ENCODE peak calls at places on chromosome 13, in six cellular contexts. One of them, this sample, is unnamed.

GRCh38 chr13:72151241-72151640 is 284.2 kb upstream of the DACH1 start:
- DNase-seq in cardiac muscle cell: no peak
- DNase-seq in lower lobe of right lung: no peak
- DNase-seq in OCI-LY7: no peak
- DNase-seq in uterus: no peak
- DNase-seq in heart left ventricle: no peak
- DNase-seq in this sample: no peak

GRCh38 chr13:78323848-78324247 is 279.5 kb downstream of the POU4F1 start:
- DNase-seq in uterus: no peak
- DNase-seq in cardiac muscle cell: no peak
- DNase-seq in lower lobe of right lung: no peak
- DNase-seq in heart left ventricle: no peak
- DNase-seq in OCI-LY7: no peak
- DNase-seq in this sample: no peak

GRCh38 chr13:100836696-100837095 is 162.1 kb upstream of the TMTC4 start:
- DNase-seq in uterus: no peak
- DNase-seq in lower lobe of right lung: no peak
- DNase-seq in heart left ventricle: no peak
- DNase-seq in OCI-LY7: no peak
- DNase-seq in cardiac muscle cell: no peak
- DNase-seq in this sample: no peak

GRCh38 chr13:51731759-51732158 is 72.2 kb downstream of the DHRS12 start:
- DNase-seq in heart left ventricle: no peak
- DNase-seq in lower lobe of right lung: no peak
- DNase-seq in uterus: no peak
- DNase-seq in OCI-LY7: no peak
- DNase-seq in cardiac muscle cell: no peak
- DNase-seq in this sample: no peak

GRCh38 chr13:23558675-23559536 is 11.3 kb upstream of the TNFRSF19 start:
- DNase-seq in uterus: peak
- DNase-seq in OCI-LY7: no peak
- DNase-seq in cardiac muscle cell: peak
- DNase-seq in lower lobe of right lung: peak
- DNase-seq in heart left ventricle: peak
- DNase-seq in this sample: no peak

GRCh38 chr13:39501711-39502324 is 101.2 kb downstream of the LHFPL6 start:
- DNase-seq in uterus: no peak
- DNase-seq in cardiac muscle cell: peak
- DNase-seq in heart left ventricle: peak
- DNase-seq in OCI-LY7: no peak
- DNase-seq in lower lobe of right lung: no peak
- DNase-seq in this sample: no peak

GRCh38 chr13:112725346-112726017 is 35.6 kb downstream of the ATP11A start:
- DNase-seq in OCI-LY7: no peak
- DNase-seq in heart left ventricle: peak
- DNase-seq in lower lobe of right lung: peak
- DNase-seq in uterus: no peak
- DNase-seq in cardiac muscle cell: no peak
- DNase-seq in this sample: no peak

GRCh38 chr13:113749956-113750355 is 9.1 kb upstream of the TMEM255B start:
- DNase-seq in lower lobe of right lung: peak
- DNase-seq in OCI-LY7: no peak
- DNase-seq in cardiac muscle cell: no peak
- DNase-seq in uterus: no peak
- DNase-seq in heart left ventricle: no peak
- DNase-seq in this sample: no peak

GRCh38 chr13:79647518-79647917 is 166.6 kb downstream of the NDFIP2 start:
- DNase-seq in cardiac muscle cell: no peak
- DNase-seq in uterus: no peak
- DNase-seq in OCI-LY7: no peak
- DNase-seq in heart left ventricle: no peak
- DNase-seq in lower lobe of right lung: no peak
- DNase-seq in this sample: no peak

GRCh38 chr13:74103970-74104555 is 30.1 kb downstream of the KLF12 start:
- DNase-seq in cardiac muscle cell: no peak
- DNase-seq in lower lobe of right lung: no peak
- DNase-seq in OCI-LY7: no peak
- DNase-seq in uterus: no peak
- DNase-seq in heart left ventricle: no peak
- DNase-seq in this sample: no peak

GRCh38 chr13:90896022-90896421 is 451.5 kb upstream of the MIR17HG start:
- DNase-seq in heart left ventricle: no peak
- DNase-seq in lower lobe of right lung: no peak
- DNase-seq in uterus: no peak
- DNase-seq in OCI-LY7: no peak
- DNase-seq in cardiac muscle cell: no peak
- DNase-seq in this sample: no peak
- H3K27ac ChIP-seq in heart left ventricle: no peak
- H3K27ac ChIP-seq in lower lobe of right lung: no peak
- H3K27ac ChIP-seq in uterus: no peak
- H3K27ac ChIP-seq in OCI-LY7: no peak
- H3K27ac ChIP-seq in cardiac muscle cell: no peak
- H3K27ac ChIP-seq in this sample: no peak

GRCh38 chr13:33932765-33933406 is 114.9 kb downstream of the RFC3 start:
- DNase-seq in cardiac muscle cell: no peak
- DNase-seq in uterus: no peak
- DNase-seq in OCI-LY7: no peak
- DNase-seq in lower lobe of right lung: no peak
- DNase-seq in heart left ventricle: no peak
- DNase-seq in this sample: no peak

GRCh38 chr13:33933810-33934209 is 115.9 kb downstream of the RFC3 start:
- DNase-seq in lower lobe of right lung: no peak
- DNase-seq in heart left ventricle: no peak
- DNase-seq in cardiac muscle cell: no peak
- DNase-seq in OCI-LY7: no peak
- DNase-seq in uterus: no peak
- DNase-seq in this sample: no peak

GRCh38 chr13:33934936-33935510 is 117.1 kb downstream of the RFC3 start:
- DNase-seq in heart left ventricle: no peak
- DNase-seq in OCI-LY7: no peak
- DNase-seq in lower lobe of right lung: no peak
- DNase-seq in cardiac muscle cell: no peak
- DNase-seq in uterus: no peak
- DNase-seq in this sample: no peak

GRCh38 chr13:33934343-33934742 is 116.4 kb downstream of the RFC3 start:
- DNase-seq in cardiac muscle cell: no peak
- DNase-seq in uterus: no peak
- DNase-seq in OCI-LY7: no peak
- DNase-seq in lower lobe of right lung: no peak
- DNase-seq in heart left ventricle: no peak
- DNase-seq in this sample: no peak

GRCh38 chr13:33931397-33931987 is 113.5 kb downstream of the RFC3 start:
- DNase-seq in lower lobe of right lung: no peak
- DNase-seq in OCI-LY7: peak
- DNase-seq in cardiac muscle cell: peak
- DNase-seq in uterus: no peak
- DNase-seq in heart left ventricle: no peak
- DNase-seq in this sample: no peak
- TF ChIP-seq CTCF in lower lobe of right lung: peak
- TF ChIP-seq CTCF in OCI-LY7: peak
- TF ChIP-seq CTCF in cardiac muscle cell: peak
- TF ChIP-seq CTCF in uterus: peak
- TF ChIP-seq CTCF in heart left ventricle: peak
- TF ChIP-seq CTCF in this sample: no peak

DNA sequence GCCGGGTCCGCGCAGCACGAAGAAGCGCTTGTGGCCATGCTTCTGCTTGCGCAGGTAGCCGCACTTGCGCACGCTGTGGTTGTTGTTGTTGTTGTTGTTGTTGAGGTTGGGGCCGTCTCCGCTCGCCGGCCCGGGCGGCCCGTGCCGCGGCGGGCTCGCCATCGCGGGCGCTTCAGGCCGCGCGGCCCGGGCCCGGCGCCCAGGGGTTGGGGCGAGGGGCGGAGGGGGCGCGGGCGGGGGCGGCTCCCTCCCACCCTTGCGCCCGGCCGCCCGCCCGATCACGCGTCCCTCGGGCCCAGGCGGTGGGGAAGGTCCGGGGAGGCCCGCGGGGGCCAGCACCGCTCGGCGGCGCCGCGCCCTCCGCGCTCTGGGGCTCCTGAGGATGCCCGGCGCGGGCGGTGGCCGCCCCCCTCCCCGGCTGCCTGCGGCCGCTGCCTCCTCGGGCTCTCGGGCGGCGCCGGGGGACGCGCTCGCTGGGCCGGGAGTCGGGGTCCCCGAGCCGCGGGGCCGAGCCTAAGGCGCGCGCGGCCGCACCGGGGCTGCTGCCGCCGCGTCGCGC is 412 bp downstream of the IRS2 start:
- DNase-seq in lower lobe of right lung: peak
- DNase-seq in heart left ventricle: no peak
- DNase-seq in OCI-LY7: no peak
- DNase-seq in cardiac muscle cell: no peak
- DNase-seq in uterus: no peak
- DNase-seq in this sample: no peak
- H3K4me3 ChIP-seq in lower lobe of right lung: peak
- H3K4me3 ChIP-seq in heart left ventricle: peak
- H3K4me3 ChIP-seq in OCI-LY7: peak
- H3K4me3 ChIP-seq in cardiac muscle cell: peak
- H3K4me3 ChIP-seq in uterus: peak
- H3K4me3 ChIP-seq in this sample: peak

DNA sequence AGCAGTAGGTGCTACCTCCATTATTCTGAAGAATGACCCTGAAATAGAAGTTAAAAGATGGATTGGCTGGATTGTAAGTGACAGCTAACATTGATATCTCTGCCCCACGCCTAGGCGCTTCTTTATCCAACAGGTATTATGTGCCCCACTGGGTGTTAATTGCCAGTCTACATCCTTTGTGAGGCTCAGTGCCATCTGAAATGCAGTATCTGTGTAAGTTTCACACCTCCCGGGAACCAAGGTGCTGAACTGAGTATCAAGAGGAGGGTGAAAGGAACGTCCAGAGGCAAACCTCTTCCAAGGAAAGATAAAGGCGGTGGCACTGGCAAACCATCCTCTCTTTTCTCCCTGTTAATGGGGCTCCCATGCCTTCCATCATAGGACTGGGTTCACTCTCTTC is 181.1 kb upstream of the UBL3 start:
- DNase-seq in OCI-LY7: no peak
- DNase-seq in lower lobe of right lung: no peak
- DNase-seq in heart left ventricle: no peak
- DNase-seq in cardiac muscle cell: no peak
- DNase-seq in uterus: no peak
- DNase-seq in this sample: no peak
- H3K27ac ChIP-seq in OCI-LY7: no peak
- H3K27ac ChIP-seq in lower lobe of right lung: no peak
- H3K27ac ChIP-seq in heart left ventricle: no peak
- H3K27ac ChIP-seq in cardiac muscle cell: no peak
- H3K27ac ChIP-seq in uterus: no peak
- H3K27ac ChIP-seq in this sample: no peak

GRCh38 chr13:62014299-62014698 is 598.6 kb upstream of the PCDH20 start:
- DNase-seq in OCI-LY7: peak
- DNase-seq in cardiac muscle cell: peak
- DNase-seq in lower lobe of right lung: no peak
- DNase-seq in uterus: no peak
- DNase-seq in heart left ventricle: no peak
- DNase-seq in this sample: no peak
- TF ChIP-seq CTCF in OCI-LY7: peak
- TF ChIP-seq CTCF in cardiac muscle cell: no peak
- TF ChIP-seq CTCF in lower lobe of right lung: no peak
- TF ChIP-seq CTCF in uterus: no peak
- TF ChIP-seq CTCF in heart left ventricle: no peak
- TF ChIP-seq CTCF in this sample: no peak

GRCh38 chr13:97124237-97124636 is 97.9 kb upstream of the MBNL2 start:
- DNase-seq in heart left ventricle: no peak
- DNase-seq in uterus: no peak
- DNase-seq in OCI-LY7: no peak
- DNase-seq in cardiac muscle cell: no peak
- DNase-seq in lower lobe of right lung: no peak
- DNase-seq in this sample: no peak

GRCh38 chr13:97125051-97125809 is 96.9 kb upstream of the MBNL2 start:
- DNase-seq in uterus: peak
- DNase-seq in heart left ventricle: no peak
- DNase-seq in cardiac muscle cell: peak
- DNase-seq in OCI-LY7: no peak
- DNase-seq in lower lobe of right lung: no peak
- DNase-seq in this sample: no peak

GRCh38 chr13:97122381-97122996 is 99.6 kb upstream of the MBNL2 start:
- DNase-seq in heart left ventricle: no peak
- DNase-seq in lower lobe of right lung: no peak
- DNase-seq in uterus: no peak
- DNase-seq in cardiac muscle cell: no peak
- DNase-seq in OCI-LY7: no peak
- DNase-seq in this sample: no peak

GRCh38 chr13:97127842-97128241 is 94.3 kb upstream of the MBNL2 start:
- DNase-seq in heart left ventricle: no peak
- DNase-seq in cardiac muscle cell: no peak
- DNase-seq in OCI-LY7: no peak
- DNase-seq in lower lobe of right lung: no peak
- DNase-seq in uterus: no peak
- DNase-seq in this sample: no peak

DNA sequence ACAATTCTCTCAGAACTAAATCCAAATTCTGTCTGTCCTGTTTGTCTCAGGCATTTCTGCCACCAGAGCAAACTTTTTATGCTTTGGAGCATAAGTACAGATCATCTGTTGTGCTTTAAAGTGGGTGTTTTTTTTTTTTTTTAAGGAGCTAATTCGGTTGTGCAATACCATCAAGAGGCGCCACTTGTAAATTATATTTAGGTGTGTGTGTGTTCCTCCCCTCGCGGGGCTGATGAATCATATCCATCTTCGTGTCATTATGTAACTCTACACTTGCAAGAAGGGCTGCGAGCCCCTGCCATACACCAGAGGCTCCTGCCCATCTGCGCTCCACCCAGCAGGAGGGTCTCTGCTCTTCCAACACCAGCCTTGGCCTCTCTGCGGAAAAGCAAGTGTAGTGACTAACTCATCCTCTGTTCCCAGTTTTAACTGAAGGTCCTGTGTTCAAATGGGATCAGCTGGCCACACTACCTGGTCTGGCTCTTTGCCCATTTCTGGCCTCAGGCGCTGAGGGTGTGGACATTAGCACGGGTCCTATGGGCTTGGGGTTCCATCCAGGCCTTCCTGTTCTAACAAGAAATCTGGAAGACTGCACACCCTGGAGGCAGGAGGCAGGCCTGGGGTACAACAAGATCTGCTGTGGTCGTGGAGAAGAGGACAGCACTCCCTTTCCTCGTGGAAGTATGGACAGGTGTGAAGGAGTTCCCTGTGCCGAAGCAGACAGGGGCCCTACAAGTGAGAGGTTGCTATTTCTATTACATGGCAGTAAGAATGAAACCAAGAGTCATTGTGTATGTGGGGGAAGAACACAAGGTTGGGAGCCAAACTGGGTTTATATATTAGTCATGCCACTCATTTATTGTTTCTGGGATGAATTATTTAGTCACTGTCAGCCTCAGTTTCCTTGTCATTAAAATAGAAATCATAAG is 96.1 kb upstream of the MBNL2 start:
- DNase-seq in uterus: peak
- DNase-seq in OCI-LY7: no peak
- DNase-seq in lower lobe of right lung: no peak
- DNase-seq in heart left ventricle: peak
- DNase-seq in cardiac muscle cell: no peak
- DNase-seq in this sample: no peak
- H3K4me3 ChIP-seq in uterus: no peak
- H3K4me3 ChIP-seq in OCI-LY7: no peak
- H3K4me3 ChIP-seq in lower lobe of right lung: no peak
- H3K4me3 ChIP-seq in heart left ventricle: no peak
- H3K4me3 ChIP-seq in cardiac muscle cell: no peak
- H3K4me3 ChIP-seq in this sample: no peak

This sample was measured in ascending aorta.